ENCODE peak calls at places on chromosome 14, in eight cellular contexts. One of them, this sample, is unnamed.

GRCh38 chr14:59788176-59788575 is 82.4 kb downstream of the RTN1 start:
- DNase-seq in left lung: no peak
- DNase-seq in GM23338: no peak
- DNase-seq in tibial artery: no peak
- DNase-seq in naive thymus-derived CD4-positive, alpha-beta T cell: no peak
- DNase-seq in HL-60: no peak
- DNase-seq in left ventricle myocardium inferior: no peak
- DNase-seq in HCT116: no peak
- DNase-seq in this sample: no peak

GRCh38 chr14:75561013-75561432 is 17.4 kb upstream of the FLVCR2 start:
- DNase-seq in left lung: peak
- DNase-seq in GM23338: peak
- DNase-seq in tibial artery: peak
- DNase-seq in naive thymus-derived CD4-positive, alpha-beta T cell: peak
- DNase-seq in HL-60: peak
- DNase-seq in left ventricle myocardium inferior: peak
- DNase-seq in HCT116: peak
- DNase-seq in this sample: peak

GRCh38 chr14:59137256-59137655 is 51.2 kb upstream of the DAAM1 start:
- DNase-seq in left lung: no peak
- DNase-seq in GM23338: no peak
- DNase-seq in tibial artery: no peak
- DNase-seq in naive thymus-derived CD4-positive, alpha-beta T cell: no peak
- DNase-seq in HL-60: no peak
- DNase-seq in left ventricle myocardium inferior: no peak
- DNase-seq in HCT116: no peak
- DNase-seq in this sample: no peak

GRCh38 chr14:21498540-21499526 is 12.3 kb downstream of the METTL3 start:
- DNase-seq in left lung: no peak
- DNase-seq in GM23338: peak
- DNase-seq in tibial artery: no peak
- DNase-seq in naive thymus-derived CD4-positive, alpha-beta T cell: peak
- DNase-seq in HL-60: peak
- DNase-seq in left ventricle myocardium inferior: no peak
- DNase-seq in HCT116: peak
- DNase-seq in this sample: no peak

GRCh38 chr14:21711360-21711961 is 37.8 kb upstream of the OR4E1 start:
- DNase-seq in left lung: no peak
- DNase-seq in GM23338: peak
- DNase-seq in tibial artery: no peak
- DNase-seq in naive thymus-derived CD4-positive, alpha-beta T cell: peak
- DNase-seq in HL-60: peak
- DNase-seq in left ventricle myocardium inferior: no peak
- DNase-seq in HCT116: peak
- DNase-seq in this sample: no peak

GRCh38 chr14:89041245-89041585 is 216.8 kb downstream of the TTC8 start:
- DNase-seq in left lung: no peak
- DNase-seq in GM23338: no peak
- DNase-seq in tibial artery: no peak
- DNase-seq in naive thymus-derived CD4-positive, alpha-beta T cell: no peak
- DNase-seq in HL-60: no peak
- DNase-seq in left ventricle myocardium inferior: no peak
- DNase-seq in HCT116: peak
- DNase-seq in this sample: no peak

GRCh38 chr14:62938774-62939173 is 106.5 kb downstream of the KCNH5 start:
- DNase-seq in left lung: no peak
- DNase-seq in GM23338: no peak
- DNase-seq in tibial artery: no peak
- DNase-seq in naive thymus-derived CD4-positive, alpha-beta T cell: no peak
- DNase-seq in HL-60: no peak
- DNase-seq in left ventricle myocardium inferior: no peak
- DNase-seq in HCT116: no peak
- DNase-seq in this sample: no peak

GRCh38 chr14:64889352-64889751 is 9.6 kb upstream of the SPTB start:
- DNase-seq in left lung: no peak
- DNase-seq in GM23338: no peak
- DNase-seq in tibial artery: no peak
- DNase-seq in naive thymus-derived CD4-positive, alpha-beta T cell: no peak
- DNase-seq in HL-60: no peak
- DNase-seq in left ventricle myocardium inferior: no peak
- DNase-seq in HCT116: no peak
- DNase-seq in this sample: no peak

DNA sequence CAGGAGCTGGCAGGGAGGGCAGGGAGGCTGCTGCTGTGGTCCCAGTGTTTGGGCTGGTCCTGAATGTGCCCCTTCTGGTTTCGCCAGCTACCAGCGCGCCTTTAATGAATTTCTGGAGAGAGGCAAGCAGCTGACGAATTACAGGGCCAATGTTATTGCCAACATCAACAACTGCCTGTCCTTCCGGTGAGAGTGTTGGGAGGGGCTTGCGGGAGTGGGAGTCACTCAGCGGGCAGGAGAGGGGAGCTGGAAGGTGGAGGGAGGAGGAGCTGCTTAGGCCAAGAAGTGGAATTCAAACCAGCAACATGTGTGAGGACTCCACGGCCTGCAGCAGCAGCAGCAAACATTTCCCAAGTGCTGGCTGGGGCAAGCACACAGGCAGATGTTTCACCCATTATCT is 7.7 kb downstream of the TNFAIP2 start:
- DNase-seq in left lung: peak
- DNase-seq in GM23338: no peak
- DNase-seq in tibial artery: no peak
- DNase-seq in naive thymus-derived CD4-positive, alpha-beta T cell: no peak
- DNase-seq in HL-60: no peak
- DNase-seq in left ventricle myocardium inferior: no peak
- DNase-seq in HCT116: no peak
- DNase-seq in this sample: no peak
- H3K27ac ChIP-seq in left lung: peak
- H3K27ac ChIP-seq in GM23338: no peak
- H3K27ac ChIP-seq in tibial artery: no peak
- H3K27ac ChIP-seq in naive thymus-derived CD4-positive, alpha-beta T cell: no peak
- H3K27ac ChIP-seq in HL-60: no peak
- H3K27ac ChIP-seq in left ventricle myocardium inferior: no peak
- H3K27ac ChIP-seq in HCT116: no peak
- H3K27ac ChIP-seq in this sample: no peak

GRCh38 chr14:68784995-68785816 is 7.7 kb downstream of the ZFP36L1 start:
- DNase-seq in left lung: no peak
- DNase-seq in GM23338: no peak
- DNase-seq in tibial artery: no peak
- DNase-seq in naive thymus-derived CD4-positive, alpha-beta T cell: no peak
- DNase-seq in HL-60: no peak
- DNase-seq in left ventricle myocardium inferior: no peak
- DNase-seq in HCT116: peak
- DNase-seq in this sample: no peak

GRCh38 chr14:68782091-68782981 is 10.5 kb downstream of the ZFP36L1 start:
- DNase-seq in left lung: peak
- DNase-seq in GM23338: no peak
- DNase-seq in tibial artery: no peak
- DNase-seq in naive thymus-derived CD4-positive, alpha-beta T cell: peak
- DNase-seq in HL-60: no peak
- DNase-seq in left ventricle myocardium inferior: no peak
- DNase-seq in HCT116: no peak
- DNase-seq in this sample: no peak

GRCh38 chr14:68785817-68786490 is 6.9 kb downstream of the ZFP36L1 start:
- DNase-seq in left lung: no peak
- DNase-seq in GM23338: peak
- DNase-seq in tibial artery: no peak
- DNase-seq in naive thymus-derived CD4-positive, alpha-beta T cell: peak
- DNase-seq in HL-60: no peak
- DNase-seq in left ventricle myocardium inferior: no peak
- DNase-seq in HCT116: no peak
- DNase-seq in this sample: no peak

GRCh38 chr14:68783408-68784297 is 9.2 kb downstream of the ZFP36L1 start:
- DNase-seq in left lung: no peak
- DNase-seq in GM23338: no peak
- DNase-seq in tibial artery: no peak
- DNase-seq in naive thymus-derived CD4-positive, alpha-beta T cell: no peak
- DNase-seq in HL-60: no peak
- DNase-seq in left ventricle myocardium inferior: no peak
- DNase-seq in HCT116: no peak
- DNase-seq in this sample: no peak

DNA sequence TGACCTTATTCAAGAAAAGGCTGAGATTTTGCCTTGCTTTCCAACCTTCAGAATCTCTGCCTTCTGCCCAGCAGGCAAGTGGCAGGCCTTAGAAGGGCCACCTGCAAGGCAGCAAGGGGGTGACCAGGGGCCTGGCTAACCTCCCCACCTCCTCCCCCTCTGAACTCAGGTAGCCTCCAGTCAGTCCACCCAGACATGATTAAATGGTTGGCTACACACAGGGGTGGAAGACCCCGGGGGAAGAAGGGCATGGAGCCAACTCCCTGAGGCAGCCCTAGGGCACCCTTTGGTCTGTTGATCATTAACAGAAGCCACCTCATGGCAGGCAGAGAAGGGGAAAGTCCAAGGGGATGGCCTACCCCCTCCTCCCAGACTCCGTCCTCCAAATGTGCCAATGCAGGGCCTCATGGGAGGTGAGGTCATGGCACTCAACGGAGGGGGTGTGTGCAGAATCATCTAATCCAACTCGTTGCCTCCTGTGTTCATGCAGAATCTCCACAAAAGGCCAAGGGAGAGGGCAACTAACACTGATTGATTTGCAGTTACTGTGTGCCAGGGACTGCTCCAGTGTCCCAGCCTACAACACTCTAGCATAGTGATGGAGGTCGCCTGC is 8.5 kb downstream of the ZFP36L1 start:
- DNase-seq in left lung: no peak
- DNase-seq in GM23338: no peak
- DNase-seq in tibial artery: no peak
- DNase-seq in naive thymus-derived CD4-positive, alpha-beta T cell: no peak
- DNase-seq in HL-60: no peak
- DNase-seq in left ventricle myocardium inferior: no peak
- DNase-seq in HCT116: no peak
- DNase-seq in this sample: no peak
- H3K27ac ChIP-seq in left lung: peak
- H3K27ac ChIP-seq in GM23338: no peak
- H3K27ac ChIP-seq in tibial artery: peak
- H3K27ac ChIP-seq in naive thymus-derived CD4-positive, alpha-beta T cell: no peak
- H3K27ac ChIP-seq in HL-60: no peak
- H3K27ac ChIP-seq in left ventricle myocardium inferior: peak
- H3K27ac ChIP-seq in HCT116: peak
- H3K27ac ChIP-seq in this sample: no peak

GRCh38 chr14:80278293-80279037 is 67.2 kb upstream of the DIO2 start:
- DNase-seq in left lung: no peak
- DNase-seq in GM23338: no peak
- DNase-seq in tibial artery: no peak
- DNase-seq in naive thymus-derived CD4-positive, alpha-beta T cell: no peak
- DNase-seq in HL-60: no peak
- DNase-seq in left ventricle myocardium inferior: peak
- DNase-seq in HCT116: no peak
- DNase-seq in this sample: no peak
- H3K27ac ChIP-seq in left lung: no peak
- H3K27ac ChIP-seq in GM23338: no peak
- H3K27ac ChIP-seq in tibial artery: no peak
- H3K27ac ChIP-seq in naive thymus-derived CD4-positive, alpha-beta T cell: no peak
- H3K27ac ChIP-seq in HL-60: no peak
- H3K27ac ChIP-seq in left ventricle myocardium inferior: peak
- H3K27ac ChIP-seq in HCT116: no peak
- H3K27ac ChIP-seq in this sample: no peak

GRCh38 chr14:23528555-23528954 is 23.0 kb downstream of the ZFHX2 start:
- DNase-seq in left lung: no peak
- DNase-seq in GM23338: peak
- DNase-seq in tibial artery: no peak
- DNase-seq in naive thymus-derived CD4-positive, alpha-beta T cell: no peak
- DNase-seq in HL-60: no peak
- DNase-seq in left ventricle myocardium inferior: no peak
- DNase-seq in HCT116: no peak
- DNase-seq in this sample: peak
- H3K27ac ChIP-seq in left lung: no peak
- H3K27ac ChIP-seq in GM23338: peak
- H3K27ac ChIP-seq in tibial artery: no peak
- H3K27ac ChIP-seq in naive thymus-derived CD4-positive, alpha-beta T cell: no peak
- H3K27ac ChIP-seq in HL-60: no peak
- H3K27ac ChIP-seq in left ventricle myocardium inferior: no peak
- H3K27ac ChIP-seq in HCT116: no peak
- H3K27ac ChIP-seq in this sample: peak

GRCh38 chr14:101813833-101814232 is 52.3 kb downstream of the PPP2R5C start:
- DNase-seq in left lung: no peak
- DNase-seq in GM23338: no peak
- DNase-seq in tibial artery: no peak
- DNase-seq in naive thymus-derived CD4-positive, alpha-beta T cell: no peak
- DNase-seq in HL-60: no peak
- DNase-seq in left ventricle myocardium inferior: no peak
- DNase-seq in HCT116: no peak
- DNase-seq in this sample: no peak
- H3K27ac ChIP-seq in left lung: peak
- H3K27ac ChIP-seq in GM23338: no peak
- H3K27ac ChIP-seq in tibial artery: no peak
- H3K27ac ChIP-seq in naive thymus-derived CD4-positive, alpha-beta T cell: peak
- H3K27ac ChIP-seq in HL-60: no peak
- H3K27ac ChIP-seq in left ventricle myocardium inferior: peak
- H3K27ac ChIP-seq in HCT116: no peak
- H3K27ac ChIP-seq in this sample: no peak

DNA sequence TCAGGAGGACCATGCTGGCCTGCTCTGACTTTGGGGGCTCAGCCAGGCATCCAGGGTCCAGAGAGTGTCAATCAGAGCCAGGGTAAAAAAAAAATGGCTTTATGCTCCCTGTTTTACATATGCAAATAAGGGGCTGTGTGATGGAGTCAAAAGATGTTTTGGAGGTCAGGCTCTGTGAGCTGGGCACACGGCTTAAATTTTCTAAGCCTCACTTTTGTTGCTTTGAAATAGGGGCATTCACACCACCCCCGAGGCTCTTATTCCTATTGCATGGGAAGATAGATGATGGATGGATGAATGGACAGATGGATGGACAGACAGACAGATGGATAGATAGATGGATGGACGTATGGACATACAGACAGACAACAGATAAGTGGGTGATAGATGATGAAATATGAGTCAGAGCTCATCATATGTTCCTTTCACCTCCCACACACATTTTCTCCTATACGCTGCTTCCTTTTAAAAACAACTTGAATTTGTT is 42.7 kb downstream of the RIN3 start:
- DNase-seq in left lung: no peak
- DNase-seq in GM23338: no peak
- DNase-seq in tibial artery: no peak
- DNase-seq in naive thymus-derived CD4-positive, alpha-beta T cell: no peak
- DNase-seq in HL-60: no peak
- DNase-seq in left ventricle myocardium inferior: no peak
- DNase-seq in HCT116: no peak
- DNase-seq in this sample: no peak
- H3K27ac ChIP-seq in left lung: peak
- H3K27ac ChIP-seq in GM23338: no peak
- H3K27ac ChIP-seq in tibial artery: no peak
- H3K27ac ChIP-seq in naive thymus-derived CD4-positive, alpha-beta T cell: no peak
- H3K27ac ChIP-seq in HL-60: no peak
- H3K27ac ChIP-seq in left ventricle myocardium inferior: no peak
- H3K27ac ChIP-seq in HCT116: no peak
- H3K27ac ChIP-seq in this sample: no peak

DNA sequence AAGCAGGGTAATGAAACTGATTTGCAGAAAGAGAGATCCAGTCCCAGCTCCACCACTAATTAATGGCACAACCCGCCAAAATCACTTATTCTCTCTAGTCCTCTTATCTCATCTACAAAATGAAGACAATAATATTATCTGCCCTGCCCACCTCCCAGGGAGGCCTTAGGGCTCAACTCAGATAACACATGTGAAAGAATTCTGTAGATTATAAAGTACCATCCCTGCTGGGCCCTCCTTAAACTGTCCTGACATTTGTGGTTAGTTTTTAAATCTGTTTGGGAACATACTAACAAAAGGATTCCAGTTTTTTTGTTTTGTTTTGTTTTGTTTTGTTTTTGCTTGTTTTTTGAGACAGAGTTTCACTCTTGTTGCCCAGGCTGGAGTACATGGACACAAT is 7.3 kb downstream of the POMT2 start:
- DNase-seq in left lung: no peak
- DNase-seq in GM23338: no peak
- DNase-seq in tibial artery: no peak
- DNase-seq in naive thymus-derived CD4-positive, alpha-beta T cell: no peak
- DNase-seq in HL-60: no peak
- DNase-seq in left ventricle myocardium inferior: no peak
- DNase-seq in HCT116: no peak
- DNase-seq in this sample: no peak
- H3K27ac ChIP-seq in left lung: no peak
- H3K27ac ChIP-seq in GM23338: peak
- H3K27ac ChIP-seq in tibial artery: no peak
- H3K27ac ChIP-seq in naive thymus-derived CD4-positive, alpha-beta T cell: no peak
- H3K27ac ChIP-seq in HL-60: no peak
- H3K27ac ChIP-seq in left ventricle myocardium inferior: no peak
- H3K27ac ChIP-seq in HCT116: no peak
- H3K27ac ChIP-seq in this sample: peak

This sample was measured in dorsolateral prefrontal cortex.